ENCODE peak calls at places on chromosomes 5 and 9, in seven cellular contexts. One of them, this sample, is unnamed.

GRCh38 chr5:65209341-65209740 is 272.4 kb downstream of the ADAMTS6 start:
- DNase-seq in CD4-positive, CD25-positive, alpha-beta regulatory T cell: no peak
- DNase-seq in stimulated activated CD8-positive, alpha-beta memory T cell treated with anti-CD3 and anti-CD28 coated beads, Interleukin-15, amount 100 ng/mL, for 4 hours: no peak
- DNase-seq in Caco-2: no peak
- DNase-seq in NCI-H1092: no peak
- DNase-seq in GM06990: no peak
- DNase-seq in GM23248: peak; percentile 94
- DNase-seq in this sample: peak; percentile 76

GRCh38 chr5:126490167-126490937 is 67.1 kb downstream of the GRAMD2B start:
- DNase-seq in CD4-positive, CD25-positive, alpha-beta regulatory T cell: peak; percentile 8
- DNase-seq in stimulated activated CD8-positive, alpha-beta memory T cell treated with anti-CD3 and anti-CD28 coated beads, Interleukin-15, amount 100 ng/mL, for 4 hours: no peak
- DNase-seq in NCI-H1092: no peak
- DNase-seq in Caco-2: no peak
- DNase-seq in GM06990: no peak
- DNase-seq in GM23248: peak; percentile 66
- DNase-seq in this sample: no peak

GRCh38 chr9:114717908-114718486 is 36.0 kb upstream of the TEX48 start:
- DNase-seq in NCI-H1092: no peak
- DNase-seq in GM06990: no peak
- DNase-seq in GM23248: no peak
- DNase-seq in Caco-2: no peak
- DNase-seq in stimulated activated CD8-positive, alpha-beta memory T cell treated with anti-CD3 and anti-CD28 coated beads, Interleukin-15, amount 100 ng/mL, for 4 hours: no peak
- DNase-seq in CD4-positive, CD25-positive, alpha-beta regulatory T cell: peak; percentile 58
- DNase-seq in this sample: no peak

GRCh38 chr5:121744577-121744976 is 107.1 kb upstream of the FTMT start:
- DNase-seq in GM23248: no peak
- DNase-seq in NCI-H1092: no peak
- DNase-seq in Caco-2: no peak
- DNase-seq in CD4-positive, CD25-positive, alpha-beta regulatory T cell: no peak
- DNase-seq in stimulated activated CD8-positive, alpha-beta memory T cell treated with anti-CD3 and anti-CD28 coated beads, Interleukin-15, amount 100 ng/mL, for 4 hours: no peak
- DNase-seq in GM06990: no peak
- DNase-seq in this sample: no peak

GRCh38 chr5:173217626-173218397 is 17.2 kb downstream of the NKX2-5 start:
- DNase-seq in NCI-H1092: no peak
- DNase-seq in Caco-2: no peak
- DNase-seq in GM06990: no peak
- DNase-seq in CD4-positive, CD25-positive, alpha-beta regulatory T cell: no peak
- DNase-seq in GM23248: no peak
- DNase-seq in stimulated activated CD8-positive, alpha-beta memory T cell treated with anti-CD3 and anti-CD28 coated beads, Interleukin-15, amount 100 ng/mL, for 4 hours: no peak
- DNase-seq in this sample: no peak

GRCh38 chr9:16309350-16310271 is 560.9 kb downstream of the BNC2 start:
- DNase-seq in GM06990: no peak
- DNase-seq in CD4-positive, CD25-positive, alpha-beta regulatory T cell: no peak
- DNase-seq in NCI-H1092: no peak
- DNase-seq in Caco-2: no peak
- DNase-seq in stimulated activated CD8-positive, alpha-beta memory T cell treated with anti-CD3 and anti-CD28 coated beads, Interleukin-15, amount 100 ng/mL, for 4 hours: no peak
- DNase-seq in GM23248: peak; percentile 56
- DNase-seq in this sample: no peak

GRCh38 chr9:5876711-5877110 is 14.0 kb upstream of the MLANA start:
- DNase-seq in GM23248: no peak
- DNase-seq in Caco-2: no peak
- DNase-seq in NCI-H1092: no peak
- DNase-seq in CD4-positive, CD25-positive, alpha-beta regulatory T cell: no peak
- DNase-seq in GM06990: no peak
- DNase-seq in stimulated activated CD8-positive, alpha-beta memory T cell treated with anti-CD3 and anti-CD28 coated beads, Interleukin-15, amount 100 ng/mL, for 4 hours: no peak
- DNase-seq in this sample: no peak

GRCh38 chr5:17216176-17216973 is 1.1 kb upstream of the BASP1 start:
- DNase-seq in Caco-2: peak; percentile 82
- DNase-seq in GM06990: peak; percentile 82
- DNase-seq in stimulated activated CD8-positive, alpha-beta memory T cell treated with anti-CD3 and anti-CD28 coated beads, Interleukin-15, amount 100 ng/mL, for 4 hours: no peak
- DNase-seq in GM23248: peak; percentile 90
- DNase-seq in NCI-H1092: peak; percentile 87
- DNase-seq in CD4-positive, CD25-positive, alpha-beta regulatory T cell: peak; percentile 57
- DNase-seq in this sample: peak; percentile 71

GRCh38 chr5:61327761-61328753 is 4.0 kb upstream of the ZSWIM6 start:
- DNase-seq in GM23248: peak; percentile 90
- DNase-seq in stimulated activated CD8-positive, alpha-beta memory T cell treated with anti-CD3 and anti-CD28 coated beads, Interleukin-15, amount 100 ng/mL, for 4 hours: no peak
- DNase-seq in CD4-positive, CD25-positive, alpha-beta regulatory T cell: peak; percentile 33
- DNase-seq in NCI-H1092: no peak
- DNase-seq in GM06990: peak; percentile 37
- DNase-seq in Caco-2: no peak
- DNase-seq in this sample: peak; percentile 81

GRCh38 chr9:68505681-68506409 is 34.8 kb downstream of the TMEM252 start:
- DNase-seq in NCI-H1092: no peak
- DNase-seq in GM23248: no peak
- DNase-seq in Caco-2: no peak
- DNase-seq in stimulated activated CD8-positive, alpha-beta memory T cell treated with anti-CD3 and anti-CD28 coated beads, Interleukin-15, amount 100 ng/mL, for 4 hours: no peak
- DNase-seq in GM06990: no peak
- DNase-seq in CD4-positive, CD25-positive, alpha-beta regulatory T cell: no peak
- DNase-seq in this sample: no peak

GRCh38 chr5:137283801-137284200 is 215.3 kb downstream of the SPOCK1 start:
- DNase-seq in stimulated activated CD8-positive, alpha-beta memory T cell treated with anti-CD3 and anti-CD28 coated beads, Interleukin-15, amount 100 ng/mL, for 4 hours: no peak
- DNase-seq in CD4-positive, CD25-positive, alpha-beta regulatory T cell: no peak
- DNase-seq in Caco-2: no peak
- DNase-seq in GM06990: no peak
- DNase-seq in GM23248: no peak
- DNase-seq in NCI-H1092: no peak
- DNase-seq in this sample: no peak

GRCh38 chr5:157076558-157076957 is 17.6 kb upstream of the HAVCR1 start:
- DNase-seq in GM23248: peak; percentile 73
- DNase-seq in stimulated activated CD8-positive, alpha-beta memory T cell treated with anti-CD3 and anti-CD28 coated beads, Interleukin-15, amount 100 ng/mL, for 4 hours: no peak
- DNase-seq in NCI-H1092: no peak
- DNase-seq in Caco-2: no peak
- DNase-seq in GM06990: no peak
- DNase-seq in CD4-positive, CD25-positive, alpha-beta regulatory T cell: peak; percentile 39
- DNase-seq in this sample: peak; percentile 42

GRCh38 chr5:180622910-180623309 is 26.5 kb downstream of the FLT4 start:
- DNase-seq in GM23248: no peak
- DNase-seq in stimulated activated CD8-positive, alpha-beta memory T cell treated with anti-CD3 and anti-CD28 coated beads, Interleukin-15, amount 100 ng/mL, for 4 hours: no peak
- DNase-seq in GM06990: no peak
- DNase-seq in Caco-2: no peak
- DNase-seq in CD4-positive, CD25-positive, alpha-beta regulatory T cell: no peak
- DNase-seq in NCI-H1092: no peak
- DNase-seq in this sample: no peak

GRCh38 chr5:111820072-111820471 is 63.1 kb upstream of the NREP start:
- DNase-seq in stimulated activated CD8-positive, alpha-beta memory T cell treated with anti-CD3 and anti-CD28 coated beads, Interleukin-15, amount 100 ng/mL, for 4 hours: no peak
- DNase-seq in NCI-H1092: no peak
- DNase-seq in CD4-positive, CD25-positive, alpha-beta regulatory T cell: no peak
- DNase-seq in GM06990: no peak
- DNase-seq in Caco-2: no peak
- DNase-seq in GM23248: no peak
- DNase-seq in this sample: no peak

GRCh38 chr9:107620801-107621200 is 131.2 kb upstream of the KLF4 start:
- DNase-seq in CD4-positive, CD25-positive, alpha-beta regulatory T cell: no peak
- DNase-seq in GM06990: no peak
- DNase-seq in Caco-2: peak; percentile 42
- DNase-seq in GM23248: no peak
- DNase-seq in stimulated activated CD8-positive, alpha-beta memory T cell treated with anti-CD3 and anti-CD28 coated beads, Interleukin-15, amount 100 ng/mL, for 4 hours: no peak
- DNase-seq in NCI-H1092: no peak
- DNase-seq in this sample: no peak

GRCh38 chr5:181189363-181189961 is 15.5 kb downstream of the TRIM7 start:
- DNase-seq in GM06990: no peak
- DNase-seq in CD4-positive, CD25-positive, alpha-beta regulatory T cell: peak; percentile 71
- DNase-seq in NCI-H1092: no peak
- DNase-seq in stimulated activated CD8-positive, alpha-beta memory T cell treated with anti-CD3 and anti-CD28 coated beads, Interleukin-15, amount 100 ng/mL, for 4 hours: no peak
- DNase-seq in Caco-2: no peak
- DNase-seq in GM23248: peak; percentile 77
- DNase-seq in this sample: no peak

GRCh38 chr9:134434896-134435506 is 108.7 kb downstream of the RXRA start:
- DNase-seq in stimulated activated CD8-positive, alpha-beta memory T cell treated with anti-CD3 and anti-CD28 coated beads, Interleukin-15, amount 100 ng/mL, for 4 hours: no peak
- DNase-seq in Caco-2: peak; percentile 63
- DNase-seq in NCI-H1092: peak; percentile 96
- DNase-seq in GM06990: no peak
- DNase-seq in GM23248: peak; percentile 97
- DNase-seq in CD4-positive, CD25-positive, alpha-beta regulatory T cell: no peak
- DNase-seq in this sample: peak; percentile 74

GRCh38 chr9:128394404-128395168 is 23.4 kb downstream of the URM1 start:
- DNase-seq in NCI-H1092: no peak
- DNase-seq in GM23248: no peak
- DNase-seq in CD4-positive, CD25-positive, alpha-beta regulatory T cell: no peak
- DNase-seq in GM06990: no peak
- DNase-seq in stimulated activated CD8-positive, alpha-beta memory T cell treated with anti-CD3 and anti-CD28 coated beads, Interleukin-15, amount 100 ng/mL, for 4 hours: no peak
- DNase-seq in Caco-2: no peak
- DNase-seq in this sample: no peak

GRCh38 chr9:68637020-68637419 is 68.0 kb upstream of the PIP5K1B start:
- DNase-seq in Caco-2: no peak
- DNase-seq in GM23248: no peak
- DNase-seq in NCI-H1092: no peak
- DNase-seq in stimulated activated CD8-positive, alpha-beta memory T cell treated with anti-CD3 and anti-CD28 coated beads, Interleukin-15, amount 100 ng/mL, for 4 hours: no peak
- DNase-seq in CD4-positive, CD25-positive, alpha-beta regulatory T cell: no peak
- DNase-seq in GM06990: no peak
- DNase-seq in this sample: no peak

GRCh38 chr5:31100781-31101180 is 92.7 kb upstream of the CDH6 start:
- DNase-seq in stimulated activated CD8-positive, alpha-beta memory T cell treated with anti-CD3 and anti-CD28 coated beads, Interleukin-15, amount 100 ng/mL, for 4 hours: no peak
- DNase-seq in NCI-H1092: no peak
- DNase-seq in CD4-positive, CD25-positive, alpha-beta regulatory T cell: no peak
- DNase-seq in GM23248: no peak
- DNase-seq in Caco-2: no peak
- DNase-seq in GM06990: no peak
- DNase-seq in this sample: no peak

GRCh38 chr9:37410969-37411785 is 11.3 kb upstream of the GRHPR start:
- DNase-seq in stimulated activated CD8-positive, alpha-beta memory T cell treated with anti-CD3 and anti-CD28 coated beads, Interleukin-15, amount 100 ng/mL, for 4 hours: no peak
- DNase-seq in NCI-H1092: no peak
- DNase-seq in CD4-positive, CD25-positive, alpha-beta regulatory T cell: no peak
- DNase-seq in GM06990: peak; percentile 89
- DNase-seq in Caco-2: peak; percentile 79
- DNase-seq in GM23248: peak; percentile 55
- DNase-seq in this sample: no peak

GRCh38 chr9:113523421-113524141 is 60.1 kb downstream of the RGS3 start:
- DNase-seq in GM06990: peak; percentile 72
- DNase-seq in GM23248: peak; percentile 38
- DNase-seq in stimulated activated CD8-positive, alpha-beta memory T cell treated with anti-CD3 and anti-CD28 coated beads, Interleukin-15, amount 100 ng/mL, for 4 hours: peak; percentile 68
- DNase-seq in NCI-H1092: no peak
- DNase-seq in CD4-positive, CD25-positive, alpha-beta regulatory T cell: peak; percentile 39
- DNase-seq in Caco-2: no peak
- DNase-seq in this sample: no peak

GRCh38 chr5:135835766-135836165 is 1.3 kb downstream of the SLC25A48 start:
- DNase-seq in CD4-positive, CD25-positive, alpha-beta regulatory T cell: no peak
- DNase-seq in GM23248: no peak
- DNase-seq in NCI-H1092: no peak
- DNase-seq in stimulated activated CD8-positive, alpha-beta memory T cell treated with anti-CD3 and anti-CD28 coated beads, Interleukin-15, amount 100 ng/mL, for 4 hours: no peak
- DNase-seq in GM06990: no peak
- DNase-seq in Caco-2: no peak
- DNase-seq in this sample: no peak

GRCh38 chr5:132439521-132440206 is 50.9 kb downstream of the IRF1 start:
- DNase-seq in CD4-positive, CD25-positive, alpha-beta regulatory T cell: no peak
- DNase-seq in Caco-2: no peak
- DNase-seq in GM06990: no peak
- DNase-seq in GM23248: peak; percentile 97
- DNase-seq in NCI-H1092: no peak
- DNase-seq in stimulated activated CD8-positive, alpha-beta memory T cell treated with anti-CD3 and anti-CD28 coated beads, Interleukin-15, amount 100 ng/mL, for 4 hours: no peak
- DNase-seq in this sample: no peak

GRCh38 chr5:144189800-144190429 is 19.2 kb downstream of the KCTD16 start:
- DNase-seq in Caco-2: no peak
- DNase-seq in NCI-H1092: no peak
- DNase-seq in GM23248: peak; percentile 84
- DNase-seq in CD4-positive, CD25-positive, alpha-beta regulatory T cell: peak; percentile 88
- DNase-seq in GM06990: no peak
- DNase-seq in stimulated activated CD8-positive, alpha-beta memory T cell treated with anti-CD3 and anti-CD28 coated beads, Interleukin-15, amount 100 ng/mL, for 4 hours: peak; percentile 58
- DNase-seq in this sample: peak; percentile 99

GRCh38 chr5:56056875-56057274 is 62.1 kb upstream of the IL6ST start:
- DNase-seq in GM23248: no peak
- DNase-seq in stimulated activated CD8-positive, alpha-beta memory T cell treated with anti-CD3 and anti-CD28 coated beads, Interleukin-15, amount 100 ng/mL, for 4 hours: no peak
- DNase-seq in NCI-H1092: no peak
- DNase-seq in GM06990: no peak
- DNase-seq in CD4-positive, CD25-positive, alpha-beta regulatory T cell: no peak
- DNase-seq in Caco-2: no peak
- DNase-seq in this sample: no peak

GRCh38 chr5:135371738-135372232 is 27.2 kb downstream of the MACROH2A1 start:
- DNase-seq in stimulated activated CD8-positive, alpha-beta memory T cell treated with anti-CD3 and anti-CD28 coated beads, Interleukin-15, amount 100 ng/mL, for 4 hours: no peak
- DNase-seq in NCI-H1092: no peak
- DNase-seq in CD4-positive, CD25-positive, alpha-beta regulatory T cell: no peak
- DNase-seq in GM06990: no peak
- DNase-seq in Caco-2: no peak
- DNase-seq in GM23248: peak; percentile 82
- DNase-seq in this sample: no peak

GRCh38 chr5:88602584-88602983 is 280.4 kb downstream of the MEF2C start:
- DNase-seq in GM23248: no peak
- DNase-seq in GM06990: no peak
- DNase-seq in stimulated activated CD8-positive, alpha-beta memory T cell treated with anti-CD3 and anti-CD28 coated beads, Interleukin-15, amount 100 ng/mL, for 4 hours: no peak
- DNase-seq in Caco-2: no peak
- DNase-seq in CD4-positive, CD25-positive, alpha-beta regulatory T cell: peak; percentile 36
- DNase-seq in NCI-H1092: no peak
- DNase-seq in this sample: no peak

GRCh38 chr9:15420796-15421195 is 1.9 kb upstream of the SNAPC3 start:
- DNase-seq in stimulated activated CD8-positive, alpha-beta memory T cell treated with anti-CD3 and anti-CD28 coated beads, Interleukin-15, amount 100 ng/mL, for 4 hours: no peak
- DNase-seq in NCI-H1092: no peak
- DNase-seq in GM23248: no peak
- DNase-seq in CD4-positive, CD25-positive, alpha-beta regulatory T cell: no peak
- DNase-seq in GM06990: no peak
- DNase-seq in Caco-2: no peak
- DNase-seq in this sample: peak; percentile 85

GRCh38 chr5:103475629-103476240 is 86.9 kb downstream of the NUDT12 start:
- DNase-seq in NCI-H1092: peak; percentile 4
- DNase-seq in GM23248: peak; percentile 69
- DNase-seq in stimulated activated CD8-positive, alpha-beta memory T cell treated with anti-CD3 and anti-CD28 coated beads, Interleukin-15, amount 100 ng/mL, for 4 hours: no peak
- DNase-seq in CD4-positive, CD25-positive, alpha-beta regulatory T cell: peak; percentile 25
- DNase-seq in Caco-2: no peak
- DNase-seq in GM06990: no peak
- DNase-seq in this sample: peak; percentile 12

GRCh38 chr5:140042551-140043507 is at the start of gene NRG2:
- DNase-seq in GM06990: peak; percentile 88
- DNase-seq in GM23248: peak; percentile 71
- DNase-seq in stimulated activated CD8-positive, alpha-beta memory T cell treated with anti-CD3 and anti-CD28 coated beads, Interleukin-15, amount 100 ng/mL, for 4 hours: peak; percentile 22
- DNase-seq in CD4-positive, CD25-positive, alpha-beta regulatory T cell: peak; percentile 45
- DNase-seq in Caco-2: peak; percentile 53
- DNase-seq in NCI-H1092: no peak
- DNase-seq in this sample: peak; percentile 74

This sample was measured in NCI-H226.